ENCODE peak calls at places on chromosomes 2 and 18, in six cellular contexts. P is HepG2, J is GM23338, M is Panc1, S is tibial artery, U is IMR-90. W is an unnamed sample.
A peak's percentile ranks its signal among the peaks of the same experiment; 100 is the strongest.

GRCh38 chr18:52682260-52682659 is 342.3 kb downstream of the DCC start:
- DNase-seq in J (peak; percentile 47), P (no peak), M (no peak), U (no peak), S (no peak), W (no peak)

GRCh38 chr2:165621086-165621560 is 151.6 kb downstream of the CSRNP3 start:
- DNase-seq in J (no peak), M (no peak), P (no peak), S (no peak), U (no peak), W (no peak)

GRCh38 chr2:109467701-109468100 is 146.1 kb downstream of the SEPTIN10 start:
- DNase-seq in U (no peak), S (peak; percentile 63), M (no peak), J (no peak), P (no peak), W (no peak)

GRCh38 chr2:88690591-88691338 is 708 bp upstream of the RPIA start:
- DNase-seq in J (peak; percentile 54), P (peak; percentile 57), S (no peak), M (peak; percentile 25), U (peak; percentile 2), W (peak; percentile 61)

GRCh38 chr18:46481048-46481846 is 175.8 kb downstream of the LOXHD1 start:
- DNase-seq in M (no peak), P (peak; percentile 28), S (no peak), U (peak; percentile 52), J (peak; percentile 81), W (no peak)

GRCh38 chr2:201579536-201579935 is 63.8 kb downstream of the TMEM237 start:
- DNase-seq in M (no peak), U (peak; percentile 37), P (no peak), S (no peak), J (no peak), W (no peak)

GRCh38 chr18:76475450-76476203 is 19.4 kb downstream of the ZNF516 start:
- DNase-seq in M (no peak), J (no peak), P (no peak), U (no peak), S (no peak), W (peak; percentile 75)

GRCh38 chr2:32977228-32977758 is 30.5 kb downstream of the LTBP1 start:
- DNase-seq in P (no peak), S (no peak), M (no peak), J (peak; percentile 12), U (no peak), W (peak; percentile 49)

GRCh38 chr2:60966465-60967405 is 50.8 kb upstream of the PEX13 start:
- DNase-seq in S (no peak), J (no peak), M (no peak), U (no peak), P (no peak), W (no peak)

GRCh38 chr2:144472046-144472412 is 47.9 kb downstream of the ZEB2 start:
- DNase-seq in M (no peak), J (no peak), P (no peak), U (no peak), S (no peak), W (no peak)

GRCh38 chr2:121804340-121804739 is 48.9 kb downstream of the TSN start:
- DNase-seq in S (no peak), J (peak; percentile 59), P (no peak), M (no peak), U (peak; percentile 32), W (no peak)

GRCh38 chr2:98090951-98091350 is 4.0 kb downstream of the VWA3B start:
- DNase-seq in M (no peak), P (no peak), S (no peak), U (no peak), J (no peak), W (no peak)

GRCh38 chr18:28781616-28782362 is 604.9 kb upstream of the CDH2 start:
- DNase-seq in J (no peak), U (no peak), M (no peak), P (no peak), S (no peak), W (no peak)

GRCh38 chr18:32287873-32288272 is 98.0 kb downstream of the MEP1B start:
- DNase-seq in P (no peak), J (no peak), U (no peak), S (no peak), M (no peak), W (no peak)

GRCh38 chr2:36413218-36413617 is 57.6 kb downstream of the CRIM1 start:
- DNase-seq in P (peak; percentile 36), U (peak; percentile 47), M (no peak), J (no peak), S (no peak), W (no peak)

GRCh38 chr18:37561986-37562385 is 3.6 kb downstream of the CELF4 start:
- DNase-seq in U (no peak), M (no peak), S (no peak), P (no peak), J (no peak), W (no peak)

DNA sequence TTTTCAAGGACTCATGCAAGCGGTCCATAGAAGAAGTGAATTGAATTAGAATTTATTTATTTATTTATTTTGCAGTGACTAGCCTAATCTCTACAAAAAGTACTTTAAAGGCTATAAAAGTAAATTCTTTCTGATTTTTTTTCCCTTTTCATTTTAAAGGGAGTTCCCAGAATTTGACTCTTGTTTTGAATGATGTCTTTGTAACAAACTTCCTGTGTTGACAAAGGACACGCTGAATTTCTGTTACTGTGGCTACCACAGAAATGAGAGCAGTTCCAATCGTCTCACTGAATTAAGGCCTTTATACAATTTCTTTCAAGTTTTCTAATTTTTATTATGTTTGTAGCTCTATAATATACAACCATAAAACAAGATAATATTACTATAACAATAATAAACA is 46.3 kb upstream of the LPIN2 start:
- DNase-seq in S (no peak), U (no peak), J (no peak), M (no peak), P (no peak), W (no peak)
- TF ChIP-seq CTCF in S (no peak), U (no peak), J (no peak), M (no peak), P (no peak), W (no peak)

DNA sequence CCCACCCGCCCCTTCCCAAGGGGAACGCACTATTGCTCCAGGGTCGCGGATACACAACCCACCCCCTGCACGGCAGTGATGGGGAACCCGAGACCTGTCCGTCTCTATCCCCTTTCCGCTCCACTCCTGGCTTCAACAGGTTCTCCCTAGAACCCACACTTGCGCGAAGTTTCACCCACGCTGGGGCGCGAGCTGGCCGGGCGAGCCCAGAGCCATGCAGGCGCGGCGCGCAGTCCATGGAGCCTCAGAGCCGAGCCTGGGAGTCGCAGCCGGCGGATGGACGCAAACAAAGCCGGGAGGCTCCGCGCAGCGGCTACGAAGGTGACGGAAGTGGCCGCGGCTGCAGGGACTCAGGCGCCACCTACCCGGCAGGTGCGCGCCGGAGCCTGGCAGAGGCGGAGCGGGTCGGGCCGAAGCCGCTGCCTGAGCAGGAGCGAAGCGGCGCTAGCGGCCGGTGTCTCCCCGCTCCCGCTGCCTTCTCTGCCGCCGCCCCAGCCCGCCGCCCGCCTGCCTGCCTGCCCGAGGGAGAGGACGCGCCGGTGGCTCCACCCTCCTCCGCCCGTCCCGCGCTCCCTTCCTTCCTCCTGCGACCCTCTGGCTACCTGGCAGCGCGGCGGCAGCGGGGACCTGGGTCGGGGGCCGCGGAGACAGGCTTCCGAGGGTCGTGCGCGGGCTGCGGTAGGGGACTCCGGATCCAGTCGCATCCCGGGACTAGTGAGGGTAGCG is 14.0 kb downstream of the ALPG start:
- DNase-seq in M (no peak), S (no peak), P (peak; percentile 16), J (peak; percentile 77), U (no peak), W (no peak)
- H3K27me3 ChIP-seq in M (peaks cover 3% of the 10 kb centered on the region), S (peaks cover 68% of the 10 kb centered on the region), P (peaks cover 16% of the 10 kb centered on the region), J (peaks cover 44% of the 10 kb centered on the region), U (peaks cover 78% of the 10 kb centered on the region), W (no peaks in the 10 kb centered on the region)

GRCh38 chr2:232537079-232537478 is 2.4 kb upstream of the CHRNG start:
- DNase-seq in U (no peak), J (peak; percentile 84), M (no peak), S (no peak), P (peak; percentile 48), W (no peak)
- TF ChIP-seq CTCF in U (peak; percentile 18), J (peak; percentile 93), M (no peak), S (no peak), P (peak; percentile 68), W (peak; percentile 53)

GRCh38 chr2:99675110-99675661 is 185.4 kb upstream of the REV1 start:
- DNase-seq in M (no peak), P (no peak), J (no peak), U (no peak), S (no peak), W (peak; percentile 52)

GRCh38 chr2:99670768-99671734 is 181.2 kb upstream of the REV1 start:
- DNase-seq in U (peak; percentile 50), M (no peak), J (no peak), P (no peak), S (no peak), W (no peak)

GRCh38 chr2:99672766-99673375 is 183.1 kb upstream of the REV1 start:
- DNase-seq in U (no peak), J (no peak), S (no peak), M (no peak), P (no peak), W (no peak)

GRCh38 chr2:99677814-99678213 is 188.0 kb upstream of the REV1 start:
- DNase-seq in P (no peak), U (no peak), M (no peak), J (no peak), S (no peak), W (no peak)

DNA sequence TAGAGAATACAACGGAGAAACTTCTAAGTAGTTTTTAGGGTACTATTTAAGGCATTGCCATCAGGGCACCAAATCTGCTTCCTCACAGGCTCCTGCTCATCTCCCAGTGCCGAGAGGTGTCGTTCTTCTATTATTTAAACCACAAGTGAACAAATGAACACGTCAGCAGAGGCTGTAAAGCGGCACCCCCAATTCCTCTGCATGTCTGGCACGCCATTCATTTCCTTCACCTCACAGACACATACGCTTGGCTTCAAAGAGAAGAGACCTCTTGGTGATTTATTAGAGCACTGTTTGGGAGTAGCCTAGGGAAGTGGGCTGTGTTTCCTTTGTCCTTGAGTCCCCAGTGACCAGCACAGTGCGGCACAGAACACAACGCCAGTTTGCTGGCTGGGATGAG is 184.2 kb upstream of the REV1 start:
- DNase-seq in J (no peak), S (no peak), P (no peak), U (no peak), M (no peak), W (no peak)
- H3K27me3 ChIP-seq in J (no peaks in the 10 kb centered on the region), S (no peaks in the 10 kb centered on the region), P (no peaks in the 10 kb centered on the region), U (no peaks in the 10 kb centered on the region), M (no peaks in the 10 kb centered on the region), W (no peaks in the 10 kb centered on the region)

GRCh38 chr2:148885988-148886387 is 11.0 kb downstream of the KIF5C start:
- DNase-seq in P (no peak), M (no peak), U (no peak), S (no peak), J (no peak), W (no peak)
- TF ChIP-seq CTCF in P (no peak), M (no peak), U (no peak), S (no peak), J (no peak), W (no peak)

GRCh38 chr2:45009928-45010705 is 865 bp upstream of the SIX2 start:
- DNase-seq in S (peak; percentile 93), J (peak; percentile 84), U (no peak), M (no peak), P (no peak), W (peak; percentile 93)
- H3K27me3 ChIP-seq in S (no peaks in the 10 kb centered on the region), J (peaks cover 94% of the 10 kb centered on the region), U (peaks cover 96% of the 10 kb centered on the region), M (peaks cover 25% of the 10 kb centered on the region), P (peaks cover 12% of the 10 kb centered on the region), W (no peaks in the 10 kb centered on the region)

GRCh38 chr2:175004980-175005832 is at the start of gene CHN1:
- DNase-seq in U (peak; percentile 69), S (peak; percentile 87), J (peak; percentile 90), M (no peak), P (peak; percentile 66), W (peak; percentile 80)
- TF ChIP-seq CTCF in U (peak; percentile 4), S (no peak), J (peak; percentile 29), M (peak; percentile 54), P (peak; percentile 59), W (no peak)

W was measured in psoas muscle.